ENCODE peak calls at places on chromosomes 16 and 17, in four cellular contexts. A is HCT116, G is K562, Z is HepG2. M is an unnamed sample.
A peak's percentile ranks its signal among the peaks of the same experiment; 100 is the strongest.

GRCh38 chr17:12983986-12984932 is 33.6 kb downstream of the ELAC2 start:
- DNase-seq in A (no peak), G (no peak), Z (no peak), M (no peak)

GRCh38 chr16:6377956-6378355 is 954.7 kb upstream of the RBFOX1 start:
- DNase-seq in A (no peak), G (no peak), Z (no peak), M (no peak)

GRCh38 chr17:16989953-16990860 is 18.3 kb upstream of the TNFRSF13B start:
- DNase-seq in A (no peak), G (no peak), Z (no peak), M (no peak)

GRCh38 chr17:10879110-10879509 is 41.2 kb upstream of the PIRT start:
- DNase-seq in A (no peak), G (peak; percentile 8), Z (no peak), M (peak; percentile 9)

GRCh38 chr17:7130626-7131467 is 16.2 kb upstream of the ASGR2 start:
- DNase-seq in A (no peak), G (no peak), Z (no peak), M (no peak)

GRCh38 chr17:40311575-40311974 is 2.6 kb downstream of the RARA start:
- DNase-seq in A (no peak), G (no peak), Z (no peak), M (no peak)

GRCh38 chr17:36674278-36674650 is 72.9 kb downstream of the MRM1 start:
- DNase-seq in A (no peak), G (no peak), Z (no peak), M (no peak)

GRCh38 chr17:17693253-17693954 is 12.1 kb downstream of the RAI1 start:
- DNase-seq in A (no peak), G (no peak), Z (peak; percentile 88), M (peak; percentile 78)

GRCh38 chr17:70437656-70438055 is 268.3 kb downstream of the KCNJ2 start:
- DNase-seq in A (no peak), G (no peak), Z (no peak), M (no peak)

GRCh38 chr16:88566158-88566557 is 4.0 kb upstream of the ZC3H18 start:
- DNase-seq in A (peak; percentile 34), G (no peak), Z (no peak), M (no peak)

GRCh38 chr16:14050297-14051027 is 20.7 kb upstream of the MRTFB start:
- DNase-seq in A (no peak), G (no peak), Z (no peak), M (no peak)

GRCh38 chr17:48004973-48005372 is 32.6 kb downstream of the COPZ2 start:
- DNase-seq in A (no peak), G (no peak), Z (no peak), M (no peak)

GRCh38 chr16:78240459-78241222 is 141.2 kb downstream of the WWOX start:
- DNase-seq in A (no peak), G (no peak), Z (peak; percentile 93), M (no peak)

GRCh38 chr16:78249832-78250231 is 150.4 kb downstream of the WWOX start:
- DNase-seq in A (no peak), G (no peak), Z (no peak), M (no peak)

GRCh38 chr16:78249056-78249455 is 149.6 kb downstream of the WWOX start:
- DNase-seq in A (no peak), G (no peak), Z (peak; percentile 77), M (no peak)

GRCh38 chr16:78242231-78242630 is 142.8 kb downstream of the WWOX start:
- DNase-seq in A (no peak), G (no peak), Z (peak; percentile 41), M (no peak)

DNA sequence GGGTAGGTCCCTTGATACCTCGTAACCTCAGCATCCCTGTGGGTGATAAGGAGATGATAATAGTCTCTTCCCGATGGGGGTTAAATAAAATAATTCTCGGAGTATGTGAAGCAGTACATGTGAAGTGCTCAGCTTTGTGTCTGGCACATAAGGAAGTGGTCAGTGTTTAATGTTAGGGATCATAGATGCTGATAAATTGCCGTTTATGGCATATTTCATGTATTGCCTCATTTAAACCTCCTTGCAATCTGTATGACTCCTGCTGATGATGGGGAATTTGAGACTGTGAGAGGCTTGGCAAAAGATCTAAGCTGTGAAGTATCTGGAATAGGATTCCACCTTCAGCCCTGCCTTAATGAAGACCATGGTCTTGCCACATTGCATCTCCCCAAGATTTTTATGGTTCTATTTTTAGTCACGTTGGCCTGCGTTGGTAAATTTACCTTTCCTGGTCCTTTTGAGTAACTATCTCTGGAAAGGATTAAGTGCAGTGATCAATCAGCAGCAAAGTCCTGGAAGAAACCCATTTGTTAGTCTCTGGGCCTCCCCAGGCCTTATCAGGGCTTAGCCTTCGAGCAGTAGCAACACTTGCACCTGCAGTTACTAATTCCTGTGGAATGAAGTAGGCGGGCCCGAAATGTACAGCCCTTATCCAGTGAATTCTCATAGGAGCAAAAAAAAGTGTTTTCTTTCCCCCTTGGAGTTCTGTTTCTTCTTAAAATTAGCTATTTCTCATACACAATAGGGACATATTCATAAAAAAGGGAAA is 144.9 kb downstream of the WWOX start:
- DNase-seq in A (no peak), G (no peak), Z (no peak), M (no peak)
- TF ChIP-seq REST in A (no peak), G (no peak), Z (no peak), M (no peak)

GRCh38 chr16:81431554-81432353 is 12.9 kb upstream of the CMIP start:
- DNase-seq in A (no peak), G (no peak), Z (peak; percentile 90), M (no peak)
- TF ChIP-seq ELF1 in A (no peak), G (no peak), Z (no peak), M (no peak)

DNA sequence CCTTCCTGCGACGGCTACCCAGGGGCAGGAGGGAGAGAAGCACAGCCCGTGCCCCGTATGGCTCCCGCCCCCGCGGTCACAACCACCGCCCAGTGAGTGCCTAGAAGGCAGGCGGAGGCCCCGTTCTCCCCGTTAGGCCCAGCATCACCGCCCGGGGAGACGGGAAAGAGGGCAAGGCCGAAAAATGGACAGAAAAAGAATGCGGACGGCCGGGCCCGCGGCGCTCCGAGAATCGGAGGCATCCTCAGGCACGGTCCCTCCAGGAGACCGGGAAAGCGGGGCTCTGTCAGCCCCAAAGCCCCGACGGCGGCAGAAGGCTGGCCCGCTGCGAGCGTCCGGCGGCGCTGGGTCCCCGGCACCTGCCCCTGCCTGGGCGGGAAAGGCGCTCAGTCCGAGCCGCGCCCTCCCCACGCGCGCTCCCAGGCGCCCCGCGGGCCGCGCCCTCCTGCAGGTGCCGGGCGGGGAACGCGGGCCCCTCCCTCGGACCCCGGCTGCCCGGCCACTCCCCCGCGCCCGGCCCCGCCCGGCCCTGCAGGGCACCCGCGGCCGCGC is 407 bp downstream of the MCRIP1 start:
- DNase-seq in A (no peak), G (peak; percentile 43), Z (no peak), M (peak; percentile 75)
- TF ChIP-seq REST in A (no peak), G (no peak), Z (no peak), M (no peak)

GRCh38 chr17:37764383-37764782 is 19.5 kb upstream of the HNF1B start:
- DNase-seq in A (no peak), G (no peak), Z (no peak), M (no peak)
- TF ChIP-seq ELF1 in A (no peak), G (no peak), Z (no peak), M (no peak)

DNA sequence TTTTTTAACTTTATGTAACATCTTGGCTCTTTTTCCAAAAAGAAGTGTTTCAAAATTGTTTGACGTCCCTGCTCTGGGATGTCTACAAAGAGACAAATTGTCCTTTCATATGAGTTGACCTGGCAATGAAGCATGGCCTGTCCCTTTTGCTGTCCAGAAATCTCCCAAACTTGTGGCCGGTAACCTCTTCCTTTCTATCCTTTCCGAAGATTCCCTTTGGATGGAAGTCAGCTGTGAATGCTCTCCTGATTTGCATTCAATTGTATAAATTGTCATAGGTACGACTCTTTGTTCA is 40.9 kb upstream of the FAM20A start:
- DNase-seq in A (no peak), G (no peak), Z (no peak), M (no peak)
- TF ChIP-seq REST in A (no peak), G (no peak), Z (no peak), M (no peak)

DNA sequence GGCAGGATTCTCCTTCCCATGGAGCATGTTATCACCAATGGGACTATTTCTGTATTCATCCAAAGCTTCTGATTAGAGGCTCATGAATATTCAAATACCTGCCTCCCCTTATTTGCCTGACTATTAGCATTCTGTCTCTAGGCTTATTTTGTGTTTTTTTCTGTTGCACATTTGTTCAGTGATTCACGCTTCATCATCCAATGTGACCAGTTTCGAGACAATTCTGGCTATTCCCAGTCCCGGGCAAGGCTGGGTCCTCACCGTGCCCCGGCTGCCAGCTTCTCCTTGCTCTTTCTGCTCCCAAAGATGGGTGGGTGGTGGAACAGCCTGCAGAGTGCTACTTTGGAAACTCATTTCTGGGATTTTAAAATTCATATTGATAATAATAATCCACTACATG is 117.1 kb upstream of the CDH13 start:
- DNase-seq in A (no peak), G (no peak), Z (no peak), M (no peak)
- TF ChIP-seq ELF1 in A (no peak), G (no peak), Z (no peak), M (no peak)

DNA sequence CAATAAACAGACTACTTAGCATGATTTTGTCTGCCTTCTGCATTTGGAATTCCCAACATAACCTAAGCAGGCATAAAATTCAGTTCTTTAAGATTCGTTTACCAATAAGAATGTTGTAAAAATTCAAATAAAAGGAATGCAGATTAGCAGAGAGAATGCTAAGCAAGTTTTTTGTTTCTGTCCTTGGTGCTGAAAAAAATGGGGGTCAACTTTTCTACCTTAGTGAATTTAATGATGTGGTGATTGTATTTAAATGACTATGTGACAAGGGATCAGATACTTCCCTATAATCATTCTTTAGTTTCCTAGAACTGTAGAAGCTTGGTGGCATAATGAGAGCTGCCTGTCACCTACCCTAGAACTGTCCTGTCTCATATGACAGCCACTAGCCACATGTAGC is 159.5 kb downstream of the RBFOX1 start:
- DNase-seq in A (no peak), G (no peak), Z (no peak), M (no peak)
- TF ChIP-seq REST in A (no peak), G (no peak), Z (no peak), M (no peak)

M was measured in SK-N-SH.